ENCODE peak calls at places on chromosome X, in four cellular contexts. One of them, this sample, is unnamed.

GRCh38 chrX:130170752-130171445 is 863 bp upstream of the RAB33A start:
- DNase-seq in heart right ventricle: peak; percentile 24
- DNase-seq in dorsolateral prefrontal cortex: peak; percentile 94
- DNase-seq in SK-N-SH: peak; percentile 83
- DNase-seq in this sample: peak; percentile 93

GRCh38 chrX:24629701-24630100 is 17.4 kb downstream of the PCYT1B start:
- DNase-seq in heart right ventricle: no peak
- DNase-seq in dorsolateral prefrontal cortex: no peak
- DNase-seq in SK-N-SH: no peak
- DNase-seq in this sample: no peak

GRCh38 chrX:33133320-33133719 is 78.0 kb downstream of the DMD start:
- DNase-seq in SK-N-SH: no peak
- DNase-seq in dorsolateral prefrontal cortex: no peak
- DNase-seq in heart right ventricle: no peak
- DNase-seq in this sample: no peak

GRCh38 chrX:20015945-20016617 is 25.2 kb upstream of the BCLAF3 start:
- DNase-seq in dorsolateral prefrontal cortex: no peak
- DNase-seq in heart right ventricle: no peak
- DNase-seq in SK-N-SH: no peak
- DNase-seq in this sample: no peak

GRCh38 chrX:137915466-137915865 is 349.5 kb downstream of the ZIC3 start:
- DNase-seq in dorsolateral prefrontal cortex: no peak
- DNase-seq in heart right ventricle: no peak
- DNase-seq in SK-N-SH: no peak
- DNase-seq in this sample: no peak

GRCh38 chrX:53356186-53356585 is 66.3 kb downstream of the SMC1A start:
- DNase-seq in SK-N-SH: peak; percentile 40
- DNase-seq in dorsolateral prefrontal cortex: no peak
- DNase-seq in heart right ventricle: no peak
- DNase-seq in this sample: peak; percentile 70

GRCh38 chrX:14291626-14292025 is 237.7 kb upstream of the GLRA2 start:
- DNase-seq in heart right ventricle: no peak
- DNase-seq in SK-N-SH: no peak
- DNase-seq in dorsolateral prefrontal cortex: no peak
- DNase-seq in this sample: no peak

GRCh38 chrX:964831-965416 is 247.5 kb downstream of the CRLF2 start:
- DNase-seq in SK-N-SH: no peak
- DNase-seq in heart right ventricle: no peak
- DNase-seq in dorsolateral prefrontal cortex: no peak
- DNase-seq in this sample: no peak

GRCh38 chrX:18789916-18790315 is 82.5 kb downstream of the PPEF1 start:
- DNase-seq in dorsolateral prefrontal cortex: no peak
- DNase-seq in SK-N-SH: no peak
- DNase-seq in heart right ventricle: no peak
- DNase-seq in this sample: no peak
- H3K27me3 ChIP-seq in dorsolateral prefrontal cortex: peaks cover 2% of the 10 kb centered on the region
- H3K27me3 ChIP-seq in SK-N-SH: no peaks in the 10 kb centered on the region
- H3K27me3 ChIP-seq in heart right ventricle: no peaks in the 10 kb centered on the region
- H3K27me3 ChIP-seq in this sample: no peaks in the 10 kb centered on the region

GRCh38 chrX:133574716-133575115 is 159.4 kb upstream of the GPC4 start:
- DNase-seq in heart right ventricle: no peak
- DNase-seq in dorsolateral prefrontal cortex: no peak
- DNase-seq in SK-N-SH: no peak
- DNase-seq in this sample: no peak
- H3K4me3 ChIP-seq in heart right ventricle: no peak overlapping the region
- H3K4me3 ChIP-seq in dorsolateral prefrontal cortex: no peak overlapping the region
- H3K4me3 ChIP-seq in SK-N-SH: no peak overlapping the region
- H3K4me3 ChIP-seq in this sample: no peak overlapping the region

GRCh38 chrX:68292471-68292870 is 140.8 kb downstream of the OPHN1 start:
- DNase-seq in SK-N-SH: no peak
- DNase-seq in dorsolateral prefrontal cortex: no peak
- DNase-seq in heart right ventricle: no peak
- DNase-seq in this sample: no peak
- H3K27me3 ChIP-seq in SK-N-SH: no peaks in the 10 kb centered on the region
- H3K27me3 ChIP-seq in dorsolateral prefrontal cortex: peaks cover 5% of the 10 kb centered on the region
- H3K27me3 ChIP-seq in heart right ventricle: no peaks in the 10 kb centered on the region
- H3K27me3 ChIP-seq in this sample: no peaks in the 10 kb centered on the region

GRCh38 chrX:132834109-132834508 is 124.3 kb downstream of the HS6ST2 start:
- DNase-seq in SK-N-SH: no peak
- DNase-seq in heart right ventricle: no peak
- DNase-seq in dorsolateral prefrontal cortex: no peak
- DNase-seq in this sample: no peak

GRCh38 chrX:132834741-132835140 is 123.7 kb downstream of the HS6ST2 start:
- DNase-seq in heart right ventricle: no peak
- DNase-seq in dorsolateral prefrontal cortex: no peak
- DNase-seq in SK-N-SH: no peak
- DNase-seq in this sample: no peak

GRCh38 chrX:132831336-132831973 is 127.0 kb downstream of the HS6ST2 start:
- DNase-seq in heart right ventricle: no peak
- DNase-seq in dorsolateral prefrontal cortex: no peak
- DNase-seq in SK-N-SH: no peak
- DNase-seq in this sample: no peak

GRCh38 chrX:132836471-132836870 is 122.0 kb downstream of the HS6ST2 start:
- DNase-seq in heart right ventricle: no peak
- DNase-seq in dorsolateral prefrontal cortex: no peak
- DNase-seq in SK-N-SH: no peak
- DNase-seq in this sample: no peak

DNA sequence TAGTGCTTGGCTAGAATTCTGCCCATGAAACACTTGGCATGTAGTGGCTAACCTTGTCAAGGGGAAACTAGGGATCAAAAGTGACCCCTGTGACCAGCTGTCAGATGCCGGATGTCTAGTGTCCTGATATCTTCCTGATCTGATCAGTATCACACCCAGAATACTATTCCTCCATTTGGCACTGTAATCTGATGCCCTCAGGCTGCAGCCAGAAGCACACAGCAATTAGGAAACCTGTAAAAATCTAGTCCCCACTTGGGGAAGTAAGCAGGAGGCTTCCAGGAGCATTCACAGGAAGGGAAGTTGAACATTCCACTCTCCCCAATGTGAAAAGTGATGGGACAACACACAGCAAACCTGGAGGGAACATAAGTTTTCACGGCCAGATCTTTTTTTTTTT is 125.1 kb downstream of the HS6ST2 start:
- DNase-seq in dorsolateral prefrontal cortex: no peak
- DNase-seq in heart right ventricle: no peak
- DNase-seq in SK-N-SH: peak; percentile 1
- DNase-seq in this sample: no peak
- H3K4me3 ChIP-seq in dorsolateral prefrontal cortex: no peak overlapping the region
- H3K4me3 ChIP-seq in heart right ventricle: no peak overlapping the region
- H3K4me3 ChIP-seq in SK-N-SH: no peak overlapping the region
- H3K4me3 ChIP-seq in this sample: no peak overlapping the region

DNA sequence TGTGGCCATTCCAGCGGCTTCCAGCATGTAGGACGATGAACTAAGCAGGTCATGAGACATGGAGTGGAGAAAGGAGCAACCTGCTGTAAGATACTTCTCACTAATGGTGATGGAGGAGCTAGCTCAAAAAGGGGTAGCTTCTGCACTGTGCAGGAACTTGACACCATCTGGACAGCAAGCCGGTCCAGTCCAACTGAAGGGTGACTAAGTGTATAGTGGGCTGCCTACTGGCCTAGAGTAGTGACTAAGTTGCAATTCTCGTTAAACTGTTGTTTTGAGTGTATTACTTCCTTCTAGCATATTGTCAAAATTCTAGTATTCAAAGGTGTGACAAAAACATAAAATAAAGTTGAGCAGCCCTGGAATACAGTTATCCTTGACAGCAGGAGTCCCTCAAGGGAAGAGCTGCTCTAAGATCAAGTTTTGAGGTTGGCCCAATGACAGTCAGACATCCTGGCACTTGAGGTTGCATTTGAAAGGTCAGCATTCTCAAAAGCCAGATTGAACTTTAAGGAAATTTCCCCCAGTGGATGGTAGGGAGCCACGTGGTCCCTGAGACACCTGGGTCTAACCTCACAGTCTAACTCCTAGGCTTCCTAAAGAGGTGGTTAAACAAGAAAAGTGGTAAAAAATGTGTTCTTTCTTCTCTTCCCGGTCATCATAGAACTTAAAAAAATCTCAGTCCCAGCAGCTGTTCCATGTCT is 8.0 kb downstream of the CETN2 start:
- DNase-seq in SK-N-SH: no peak
- DNase-seq in heart right ventricle: no peak
- DNase-seq in dorsolateral prefrontal cortex: no peak
- DNase-seq in this sample: no peak
- H3K27me3 ChIP-seq in SK-N-SH: no peaks in the 10 kb centered on the region
- H3K27me3 ChIP-seq in heart right ventricle: no peaks in the 10 kb centered on the region
- H3K27me3 ChIP-seq in dorsolateral prefrontal cortex: peaks cover 5% of the 10 kb centered on the region
- H3K27me3 ChIP-seq in this sample: no peaks in the 10 kb centered on the region

GRCh38 chrX:76148011-76148665 is 24.7 kb upstream of the PBDC1 start:
- DNase-seq in heart right ventricle: peak; percentile 4
- DNase-seq in SK-N-SH: no peak
- DNase-seq in dorsolateral prefrontal cortex: no peak
- DNase-seq in this sample: no peak
- H3K4me3 ChIP-seq in heart right ventricle: peak overlapping the region; percentile 32
- H3K4me3 ChIP-seq in SK-N-SH: no peak overlapping the region
- H3K4me3 ChIP-seq in dorsolateral prefrontal cortex: peak overlapping the region; percentile 26
- H3K4me3 ChIP-seq in this sample: no peak overlapping the region

GRCh38 chrX:127519323-127519722 is 532.9 kb downstream of the ACTRT1 start:
- DNase-seq in SK-N-SH: no peak
- DNase-seq in dorsolateral prefrontal cortex: no peak
- DNase-seq in heart right ventricle: no peak
- DNase-seq in this sample: no peak
- H3K27me3 ChIP-seq in SK-N-SH: no peaks in the 10 kb centered on the region
- H3K27me3 ChIP-seq in dorsolateral prefrontal cortex: no peaks in the 10 kb centered on the region
- H3K27me3 ChIP-seq in heart right ventricle: no peaks in the 10 kb centered on the region
- H3K27me3 ChIP-seq in this sample: no peaks in the 10 kb centered on the region

DNA sequence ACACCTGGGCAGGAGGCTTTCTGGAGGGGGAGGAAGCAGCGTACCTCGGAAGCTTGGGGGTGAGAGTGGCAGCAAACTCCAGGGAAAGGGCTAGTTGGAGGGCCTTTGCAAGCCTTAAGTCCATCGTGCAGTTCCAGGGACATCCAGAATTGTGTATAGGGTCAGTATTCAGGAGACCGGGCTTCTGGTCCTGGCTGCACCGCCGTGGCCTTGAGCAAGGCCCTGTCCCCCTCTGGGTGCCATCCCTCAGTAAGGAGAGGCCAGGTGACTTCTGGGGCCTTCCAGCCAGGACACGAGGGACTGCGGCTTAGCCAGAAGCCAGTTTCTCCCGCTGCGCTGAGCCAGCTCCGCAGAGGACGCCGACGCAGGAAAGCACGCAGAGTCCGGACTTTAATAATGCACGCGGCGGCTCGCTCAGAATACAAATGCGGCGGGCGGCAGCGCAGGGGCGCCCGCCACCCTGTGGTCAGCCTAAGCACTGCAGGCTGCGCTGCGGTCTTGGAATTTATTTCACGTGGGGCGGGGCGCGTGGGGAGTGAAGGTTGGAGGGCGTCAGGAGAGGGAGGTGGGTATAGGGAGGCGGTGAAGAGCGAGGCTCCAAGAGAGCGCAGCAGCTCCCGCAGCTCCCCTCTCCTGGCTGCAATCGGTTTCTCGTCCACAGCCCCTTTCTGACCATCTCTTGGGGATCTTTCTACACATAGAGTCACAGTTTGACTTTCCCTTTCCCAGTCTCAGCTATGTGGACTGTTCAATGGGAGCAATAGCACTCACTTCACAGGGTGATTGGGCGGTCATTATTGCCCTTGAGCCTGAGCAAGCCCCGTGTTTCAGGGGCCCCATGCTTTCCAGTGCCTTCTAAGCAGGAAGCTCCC is 94.1 kb upstream of the GPR50 start:
- DNase-seq in dorsolateral prefrontal cortex: peak; percentile 52
- DNase-seq in heart right ventricle: peak; percentile 25
- DNase-seq in SK-N-SH: peak; percentile 79
- DNase-seq in this sample: peak; percentile 82
- H3K4me3 ChIP-seq in dorsolateral prefrontal cortex: peak overlapping the region; percentile 33
- H3K4me3 ChIP-seq in heart right ventricle: peak overlapping the region; percentile 24
- H3K4me3 ChIP-seq in SK-N-SH: no peak overlapping the region
- H3K4me3 ChIP-seq in this sample: peak overlapping the region; percentile 39

This sample was measured in H7.